ENCODE peak calls at places on chromosomes 7 and 10, in four cellular contexts. One of them, this sample, is unnamed.

GRCh38 chr10:92691591-92692084 is 1.9 kb downstream of the HHEX start:
- DNase-seq in HepG2: no peak
- DNase-seq in K562: peak
- DNase-seq in IMR-90: no peak
- DNase-seq in this sample: no peak

GRCh38 chr7:143504937-143505297 is 27.2 kb downstream of the TAS2R41 start:
- DNase-seq in HepG2: no peak
- DNase-seq in IMR-90: no peak
- DNase-seq in K562: no peak
- DNase-seq in this sample: no peak

GRCh38 chr10:110651044-110651958 is 7.2 kb downstream of the RBM20 start:
- DNase-seq in HepG2: no peak
- DNase-seq in K562: peak
- DNase-seq in IMR-90: peak
- DNase-seq in this sample: no peak

GRCh38 chr7:1228535-1229333 is 3.9 kb upstream of the UNCX start:
- DNase-seq in K562: no peak
- DNase-seq in IMR-90: no peak
- DNase-seq in HepG2: no peak
- DNase-seq in this sample: no peak

GRCh38 chr10:95664543-95664942 is 8.0 kb upstream of the ALDH18A1 start:
- DNase-seq in IMR-90: peak
- DNase-seq in K562: peak
- DNase-seq in HepG2: no peak
- DNase-seq in this sample: no peak

GRCh38 chr7:159114981-159115380 is 29.7 kb downstream of the VIPR2 start:
- DNase-seq in IMR-90: no peak
- DNase-seq in HepG2: no peak
- DNase-seq in K562: no peak
- DNase-seq in this sample: no peak

GRCh38 chr10:64444163-64444562 is 923.0 kb downstream of the REEP3 start:
- DNase-seq in K562: no peak
- DNase-seq in IMR-90: no peak
- DNase-seq in HepG2: no peak
- DNase-seq in this sample: no peak

GRCh38 chr7:155835446-155836215 is 23.4 kb upstream of the SHH start:
- DNase-seq in IMR-90: no peak
- DNase-seq in HepG2: no peak
- DNase-seq in K562: no peak
- DNase-seq in this sample: no peak

GRCh38 chr10:77269163-77269562 is 368.4 kb downstream of the KCNMA1 start:
- DNase-seq in HepG2: no peak
- DNase-seq in IMR-90: no peak
- DNase-seq in K562: no peak
- DNase-seq in this sample: no peak

GRCh38 chr7:16747095-16747494 is 6.5 kb upstream of the TSPAN13 start:
- DNase-seq in HepG2: no peak
- DNase-seq in IMR-90: no peak
- DNase-seq in K562: no peak
- DNase-seq in this sample: no peak

GRCh38 chr7:147722119-147722518 is 868.4 kb upstream of the C7orf33 start:
- DNase-seq in IMR-90: no peak
- DNase-seq in HepG2: no peak
- DNase-seq in K562: no peak
- DNase-seq in this sample: no peak

GRCh38 chr7:158695726-158696452 is 8.7 kb downstream of the NCAPG2 start:
- DNase-seq in HepG2: peak
- DNase-seq in K562: peak
- DNase-seq in IMR-90: peak
- DNase-seq in this sample: peak

GRCh38 chr10:28533571-28534304 is 820 bp downstream of the WAC start:
- DNase-seq in IMR-90: peak
- DNase-seq in K562: peak
- DNase-seq in HepG2: peak
- DNase-seq in this sample: peak

GRCh38 chr7:155093586-155093985 is 23.5 kb downstream of the HTR5A start:
- DNase-seq in K562: no peak
- DNase-seq in HepG2: no peak
- DNase-seq in IMR-90: no peak
- DNase-seq in this sample: no peak

GRCh38 chr10:95480901-95481491 is 80.2 kb downstream of the SORBS1 start:
- DNase-seq in IMR-90: no peak
- DNase-seq in K562: no peak
- DNase-seq in HepG2: peak
- DNase-seq in this sample: no peak

GRCh38 chr10:14200645-14201534 is 129.8 kb downstream of the FRMD4A start:
- DNase-seq in HepG2: no peak
- DNase-seq in IMR-90: peak
- DNase-seq in K562: peak
- DNase-seq in this sample: peak

DNA sequence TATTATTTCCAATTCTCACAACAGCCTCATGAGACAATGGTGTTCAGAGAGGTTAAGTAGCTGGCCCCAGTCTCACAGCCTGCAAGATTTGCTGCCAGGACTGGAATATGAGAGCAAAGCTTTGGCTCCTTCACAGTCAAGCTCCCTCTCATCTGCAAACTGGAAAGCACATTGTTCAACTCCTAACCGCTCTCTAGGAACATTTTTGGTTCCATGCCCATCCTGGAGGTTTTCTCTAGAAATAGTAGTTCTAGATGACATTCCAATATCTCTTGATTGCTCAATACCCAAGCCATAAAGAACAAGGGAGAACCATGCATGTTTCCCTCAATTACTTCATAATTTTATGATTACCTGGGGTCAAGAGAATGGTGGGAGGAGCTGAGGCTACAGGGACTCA is 75.6 kb upstream of the CXCL12 start:
- DNase-seq in HepG2: no peak
- DNase-seq in IMR-90: no peak
- DNase-seq in K562: no peak
- DNase-seq in this sample: no peak
- TF ChIP-seq RFX5 in HepG2: no peak
- TF ChIP-seq RFX5 in IMR-90: no peak
- TF ChIP-seq RFX5 in K562: no peak
- TF ChIP-seq RFX5 in this sample: no peak

GRCh38 chr7:101857358-101857794 is 40.0 kb downstream of the CUX1 start:
- DNase-seq in HepG2: no peak
- DNase-seq in IMR-90: no peak
- DNase-seq in K562: peak
- DNase-seq in this sample: no peak

GRCh38 chr7:101858437-101859385 is 41.3 kb downstream of the CUX1 start:
- DNase-seq in IMR-90: no peak
- DNase-seq in HepG2: peak
- DNase-seq in K562: no peak
- DNase-seq in this sample: peak

GRCh38 chr7:101854084-101854865 is 36.8 kb downstream of the CUX1 start:
- DNase-seq in HepG2: no peak
- DNase-seq in K562: no peak
- DNase-seq in IMR-90: no peak
- DNase-seq in this sample: no peak

GRCh38 chr7:101859411-101860106 is 42.1 kb downstream of the CUX1 start:
- DNase-seq in IMR-90: no peak
- DNase-seq in K562: no peak
- DNase-seq in HepG2: no peak
- DNase-seq in this sample: no peak

DNA sequence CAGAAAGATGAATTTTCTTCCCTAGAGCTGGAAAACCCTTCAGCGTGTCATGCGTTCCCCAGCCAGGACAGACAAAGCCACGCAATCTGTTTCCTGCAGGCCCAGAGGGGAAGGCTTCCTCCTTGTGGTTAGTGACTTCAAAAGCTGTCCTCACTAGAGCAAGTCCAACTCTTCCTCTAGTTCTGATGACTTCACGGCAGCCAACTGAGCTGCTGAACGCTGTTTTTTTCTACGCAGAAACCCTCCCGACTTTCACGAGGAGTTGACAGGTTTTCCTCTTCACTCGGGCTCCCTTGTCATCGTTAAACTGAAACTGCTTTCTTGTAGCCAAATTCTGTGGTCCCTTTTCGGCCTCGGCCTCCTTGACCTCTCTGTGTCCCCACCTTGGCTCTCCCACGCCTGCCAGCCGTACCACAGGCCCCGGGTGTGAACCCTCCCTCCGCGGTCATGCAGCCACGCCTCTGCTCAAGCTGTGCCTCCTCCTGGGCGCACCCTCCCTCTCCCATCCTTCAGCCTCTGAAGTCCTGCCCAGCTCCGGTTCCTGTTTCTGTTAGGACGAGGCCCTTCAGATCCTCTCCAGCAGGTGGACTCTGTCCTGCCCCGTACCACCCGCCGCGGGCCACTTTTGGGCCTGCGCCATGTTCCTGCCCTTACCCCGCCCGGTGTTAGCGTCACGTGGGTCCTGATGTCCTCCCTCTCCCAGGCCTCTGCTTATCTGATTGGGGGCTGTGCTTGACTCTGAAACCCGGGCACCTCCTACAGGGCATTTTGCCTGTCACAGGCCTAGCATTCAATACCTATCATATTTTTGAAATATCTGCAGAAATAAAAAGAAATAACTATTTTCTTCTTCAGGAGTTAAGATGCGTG is 39.3 kb downstream of the CUX1 start:
- DNase-seq in HepG2: peak
- DNase-seq in K562: peak
- DNase-seq in IMR-90: peak
- DNase-seq in this sample: peak
- TF ChIP-seq MAZ in HepG2: peak
- TF ChIP-seq MAZ in K562: peak
- TF ChIP-seq MAZ in IMR-90: no peak
- TF ChIP-seq MAZ in this sample: no peak

GRCh38 chr10:25056726-25057125 is 40.3 kb downstream of the THNSL1 start:
- DNase-seq in HepG2: no peak
- DNase-seq in K562: no peak
- DNase-seq in IMR-90: no peak
- DNase-seq in this sample: no peak
- TF ChIP-seq RFX5 in HepG2: no peak
- TF ChIP-seq RFX5 in K562: no peak
- TF ChIP-seq RFX5 in IMR-90: no peak
- TF ChIP-seq RFX5 in this sample: no peak

DNA sequence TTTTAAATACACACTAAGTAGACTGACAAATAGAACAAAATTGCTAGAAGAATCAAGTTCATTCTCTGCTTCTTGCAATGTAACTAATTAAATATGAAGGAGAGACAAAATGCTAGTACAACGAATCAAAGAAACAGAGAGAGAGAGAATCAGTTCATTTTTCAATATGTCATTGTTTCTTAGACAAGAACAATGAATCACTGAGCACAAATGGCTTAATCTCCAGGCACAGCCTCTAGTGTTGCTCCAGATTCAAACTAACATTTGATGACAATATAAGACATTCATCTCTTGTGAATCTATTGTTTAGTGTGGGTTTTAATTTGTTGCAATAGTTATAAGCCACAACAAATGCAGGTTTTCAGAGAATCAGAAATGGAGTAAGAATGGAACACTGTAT is 357.4 kb upstream of the TMEM229A start:
- DNase-seq in K562: no peak
- DNase-seq in IMR-90: no peak
- DNase-seq in HepG2: no peak
- DNase-seq in this sample: no peak
- TF ChIP-seq MAZ in K562: no peak
- TF ChIP-seq MAZ in IMR-90: no peak
- TF ChIP-seq MAZ in HepG2: no peak
- TF ChIP-seq MAZ in this sample: no peak

This sample was measured in A549.